ENCODE peak calls at places on chromosomes 3 and 15, in six cellular contexts. One of them, this sample, is unnamed. For H3K4me1, the result is how much of the 10 kb centered on the place peaks cover.

GRCh38 chr15:59160880-59161593 is 45.6 kb upstream of the LDHAL6B start:
- DNase-seq in NT2/D1: no peak
- DNase-seq in breast epithelium: no peak
- DNase-seq in heart left ventricle: no peak
- DNase-seq in transverse colon: no peak
- DNase-seq in sigmoid colon: no peak
- DNase-seq in this sample: no peak

GRCh38 chr3:21561472-21561871 is 189.5 kb downstream of the ZNF385D start:
- DNase-seq in heart left ventricle: no peak
- DNase-seq in breast epithelium: no peak
- DNase-seq in sigmoid colon: no peak
- DNase-seq in NT2/D1: no peak
- DNase-seq in transverse colon: no peak
- DNase-seq in this sample: no peak

GRCh38 chr3:149042766-149043386 is 43.5 kb downstream of the HLTF start:
- DNase-seq in heart left ventricle: no peak
- DNase-seq in transverse colon: no peak
- DNase-seq in NT2/D1: no peak
- DNase-seq in breast epithelium: no peak
- DNase-seq in sigmoid colon: no peak
- DNase-seq in this sample: no peak

GRCh38 chr3:192063570-192063969 is 602.6 kb downstream of the PYDC2 start:
- DNase-seq in NT2/D1: no peak
- DNase-seq in transverse colon: peak
- DNase-seq in sigmoid colon: no peak
- DNase-seq in breast epithelium: no peak
- DNase-seq in heart left ventricle: peak
- DNase-seq in this sample: no peak

GRCh38 chr3:45950131-45950530 is 6.9 kb downstream of the CXCR6 start:
- DNase-seq in transverse colon: no peak
- DNase-seq in breast epithelium: no peak
- DNase-seq in sigmoid colon: no peak
- DNase-seq in heart left ventricle: no peak
- DNase-seq in NT2/D1: no peak
- DNase-seq in this sample: no peak

GRCh38 chr15:30954674-30955073 is 36.8 kb downstream of the MTMR10 start:
- DNase-seq in transverse colon: no peak
- DNase-seq in breast epithelium: no peak
- DNase-seq in heart left ventricle: no peak
- DNase-seq in sigmoid colon: no peak
- DNase-seq in NT2/D1: no peak
- DNase-seq in this sample: no peak

GRCh38 chr3:33921608-33922007 is 123.2 kb downstream of the PDCD6IP start:
- DNase-seq in transverse colon: no peak
- DNase-seq in sigmoid colon: no peak
- DNase-seq in heart left ventricle: no peak
- DNase-seq in NT2/D1: no peak
- DNase-seq in breast epithelium: no peak
- DNase-seq in this sample: no peak

GRCh38 chr15:101322849-101323477 is 27.9 kb upstream of the SNRPA1 start:
- DNase-seq in transverse colon: no peak
- DNase-seq in heart left ventricle: no peak
- DNase-seq in breast epithelium: peak
- DNase-seq in sigmoid colon: no peak
- DNase-seq in NT2/D1: no peak
- DNase-seq in this sample: no peak

GRCh38 chr3:195196266-195196665 is 74.7 kb downstream of the XXYLT1 start:
- DNase-seq in breast epithelium: no peak
- DNase-seq in heart left ventricle: no peak
- DNase-seq in transverse colon: no peak
- DNase-seq in NT2/D1: no peak
- DNase-seq in sigmoid colon: peak
- DNase-seq in this sample: no peak

GRCh38 chr3:126607214-126607908 is 47.6 kb downstream of the TXNRD3 start:
- DNase-seq in sigmoid colon: no peak
- DNase-seq in transverse colon: no peak
- DNase-seq in heart left ventricle: no peak
- DNase-seq in NT2/D1: no peak
- DNase-seq in breast epithelium: no peak
- DNase-seq in this sample: peak

GRCh38 chr3:103906808-103907207 is 1459.9 kb upstream of the ALCAM start:
- DNase-seq in breast epithelium: no peak
- DNase-seq in transverse colon: no peak
- DNase-seq in sigmoid colon: no peak
- DNase-seq in heart left ventricle: no peak
- DNase-seq in NT2/D1: no peak
- DNase-seq in this sample: no peak

GRCh38 chr3:141164844-141165243 is 66.8 kb upstream of the PXYLP1 start:
- DNase-seq in sigmoid colon: no peak
- DNase-seq in breast epithelium: no peak
- DNase-seq in transverse colon: no peak
- DNase-seq in NT2/D1: no peak
- DNase-seq in heart left ventricle: no peak
- DNase-seq in this sample: no peak

GRCh38 chr3:123941150-123941941 is 19.7 kb downstream of the CCDC14 start:
- DNase-seq in transverse colon: no peak
- DNase-seq in NT2/D1: no peak
- DNase-seq in breast epithelium: no peak
- DNase-seq in heart left ventricle: no peak
- DNase-seq in sigmoid colon: no peak
- DNase-seq in this sample: no peak

GRCh38 chr3:148992027-148992634 is 791 bp downstream of the GYG1 start:
- DNase-seq in heart left ventricle: peak
- DNase-seq in sigmoid colon: peak
- DNase-seq in NT2/D1: no peak
- DNase-seq in transverse colon: peak
- DNase-seq in breast epithelium: no peak
- DNase-seq in this sample: no peak

GRCh38 chr15:70328137-70329115 is 230.7 kb upstream of the TLE3 start:
- DNase-seq in sigmoid colon: peak
- DNase-seq in breast epithelium: no peak
- DNase-seq in NT2/D1: no peak
- DNase-seq in transverse colon: peak
- DNase-seq in heart left ventricle: no peak
- DNase-seq in this sample: peak

DNA sequence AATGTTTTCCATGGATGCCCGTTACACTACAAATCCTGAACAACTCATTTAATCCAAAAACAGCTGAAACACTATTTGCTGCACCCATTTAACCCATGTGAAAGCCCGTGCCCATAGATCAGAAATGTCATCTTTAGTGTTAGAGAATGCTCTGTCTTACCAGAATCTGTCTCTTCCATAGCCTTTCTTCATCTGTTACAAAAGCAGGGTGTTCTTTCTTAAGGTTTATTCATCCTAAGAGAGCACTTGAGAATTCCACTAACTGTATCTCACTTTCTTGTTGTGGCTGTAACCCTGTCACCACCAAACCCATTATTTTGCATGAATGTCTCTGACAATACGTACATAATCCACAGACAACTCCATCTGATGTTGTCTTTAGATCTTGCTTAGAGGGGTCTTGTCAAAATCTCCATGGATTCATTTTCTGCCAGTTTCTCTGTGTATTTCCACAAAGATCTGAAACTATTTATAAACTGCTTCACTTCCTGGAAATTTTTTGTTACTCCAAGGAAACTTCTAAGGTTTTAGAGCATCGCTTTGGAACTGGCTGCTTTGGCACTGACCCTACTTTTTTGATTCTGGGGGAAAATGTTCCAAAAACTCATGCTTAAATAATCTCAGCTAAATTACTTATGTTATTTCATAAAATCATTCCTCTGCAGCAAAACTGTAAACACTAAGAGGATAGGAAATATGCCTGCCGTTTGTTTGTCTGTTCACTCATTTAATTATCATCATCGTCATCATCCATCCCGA is 167.8 kb upstream of the CCDC54 start:
- DNase-seq in breast epithelium: no peak
- DNase-seq in NT2/D1: no peak
- DNase-seq in sigmoid colon: no peak
- DNase-seq in heart left ventricle: no peak
- DNase-seq in transverse colon: no peak
- DNase-seq in this sample: no peak
- H3K4me1 ChIP-seq in breast epithelium: under half
- H3K4me1 ChIP-seq in NT2/D1: under half
- H3K4me1 ChIP-seq in sigmoid colon: under half
- H3K4me1 ChIP-seq in heart left ventricle: under half
- H3K4me1 ChIP-seq in transverse colon: under half
- H3K4me1 ChIP-seq in this sample: under half

GRCh38 chr3:134353171-134353825 is 20.9 kb downstream of the AMOTL2 start:
- DNase-seq in breast epithelium: no peak
- DNase-seq in transverse colon: no peak
- DNase-seq in heart left ventricle: peak
- DNase-seq in sigmoid colon: peak
- DNase-seq in NT2/D1: no peak
- DNase-seq in this sample: no peak

GRCh38 chr3:134354612-134355275 is 19.5 kb downstream of the AMOTL2 start:
- DNase-seq in NT2/D1: no peak
- DNase-seq in breast epithelium: no peak
- DNase-seq in transverse colon: no peak
- DNase-seq in heart left ventricle: peak
- DNase-seq in sigmoid colon: peak
- DNase-seq in this sample: no peak

GRCh38 chr3:134352031-134352671 is 22.1 kb downstream of the AMOTL2 start:
- DNase-seq in heart left ventricle: peak
- DNase-seq in sigmoid colon: peak
- DNase-seq in breast epithelium: no peak
- DNase-seq in NT2/D1: no peak
- DNase-seq in transverse colon: no peak
- DNase-seq in this sample: no peak

GRCh38 chr3:134355416-134355815 is 18.8 kb downstream of the AMOTL2 start:
- DNase-seq in breast epithelium: no peak
- DNase-seq in transverse colon: no peak
- DNase-seq in NT2/D1: no peak
- DNase-seq in heart left ventricle: peak
- DNase-seq in sigmoid colon: peak
- DNase-seq in this sample: no peak

DNA sequence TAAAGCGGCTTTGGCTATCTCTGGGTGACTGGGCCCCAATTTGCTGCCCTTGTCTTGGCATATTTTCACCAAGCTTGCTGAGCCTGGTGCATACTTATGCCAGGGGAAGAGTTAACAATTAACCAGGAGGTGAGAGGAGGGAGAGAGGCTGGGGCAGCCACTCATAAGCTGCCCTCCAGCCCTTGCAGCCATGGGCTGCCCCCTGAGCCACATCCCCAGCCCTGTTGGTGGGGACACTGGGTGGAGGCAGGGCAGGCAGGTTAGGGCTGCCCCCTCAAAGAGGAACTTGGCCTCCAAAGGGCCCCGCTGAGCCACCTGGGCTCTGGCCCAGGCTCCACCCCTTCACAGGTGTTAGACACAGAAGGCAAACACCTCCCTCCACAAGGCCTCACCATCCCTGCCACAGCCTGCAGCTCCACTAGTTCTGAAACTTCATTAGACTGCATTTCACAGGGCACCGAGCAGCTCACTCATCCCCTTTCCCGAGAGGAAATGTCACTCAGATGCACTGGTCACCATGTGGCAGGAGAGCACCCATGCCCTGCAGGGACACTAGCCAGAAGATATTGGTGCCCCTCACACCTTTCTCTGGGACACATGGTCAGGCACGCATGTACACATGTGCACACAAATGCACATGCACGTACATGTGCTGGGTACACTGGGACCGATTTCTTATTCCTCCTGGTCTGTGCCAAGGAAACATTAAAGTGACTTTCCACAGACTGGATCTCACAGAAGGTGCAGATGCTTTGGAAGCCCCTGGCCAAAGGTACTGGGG is 20.2 kb downstream of the AMOTL2 start:
- DNase-seq in NT2/D1: no peak
- DNase-seq in heart left ventricle: peak
- DNase-seq in sigmoid colon: peak
- DNase-seq in breast epithelium: no peak
- DNase-seq in transverse colon: peak
- DNase-seq in this sample: no peak
- H3K4me1 ChIP-seq in NT2/D1: under half
- H3K4me1 ChIP-seq in heart left ventricle: half or more
- H3K4me1 ChIP-seq in sigmoid colon: half or more
- H3K4me1 ChIP-seq in breast epithelium: under half
- H3K4me1 ChIP-seq in transverse colon: under half
- H3K4me1 ChIP-seq in this sample: under half

DNA sequence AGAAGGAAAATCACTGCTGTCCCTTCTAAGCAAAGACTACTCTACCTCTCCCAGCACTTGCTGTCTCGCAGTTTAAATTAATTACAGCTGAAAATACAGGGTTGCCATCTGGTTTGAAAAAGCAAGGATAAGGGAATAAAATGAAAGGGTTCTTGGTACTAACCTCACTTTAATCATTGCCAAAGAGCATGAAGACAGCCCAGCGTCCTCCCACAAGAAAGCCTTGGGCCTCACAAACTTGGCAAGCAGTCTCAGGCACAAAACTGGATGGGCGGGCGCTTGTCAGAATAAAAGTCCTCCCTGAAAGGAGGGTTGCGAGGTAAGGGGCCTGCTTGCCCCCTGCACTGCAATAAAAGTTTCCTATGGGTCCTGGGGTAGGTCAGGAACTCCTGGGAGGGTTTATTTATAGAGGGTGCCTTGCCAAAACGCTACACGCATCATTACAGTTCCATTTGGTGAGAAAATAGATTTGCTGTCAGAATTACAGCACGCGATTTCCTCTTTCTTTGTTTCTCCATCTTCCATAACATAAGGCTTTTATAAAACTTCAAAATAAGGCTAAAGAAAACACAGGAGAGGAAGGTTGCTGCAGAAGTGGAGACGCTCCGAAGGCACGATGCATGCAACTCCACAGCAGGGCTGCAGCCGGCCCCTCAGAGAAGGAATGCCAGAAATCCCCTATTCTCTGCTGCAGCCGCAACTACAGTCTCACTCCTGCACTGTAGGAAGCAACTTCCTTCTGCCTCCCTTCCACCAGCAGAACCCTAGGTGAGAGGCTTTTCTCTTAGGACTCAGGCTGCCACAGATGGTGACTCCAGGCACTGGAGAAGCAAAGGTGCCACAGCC is 61.4 kb downstream of the VGLL4 start:
- DNase-seq in sigmoid colon: peak
- DNase-seq in NT2/D1: no peak
- DNase-seq in heart left ventricle: peak
- DNase-seq in transverse colon: peak
- DNase-seq in breast epithelium: peak
- DNase-seq in this sample: peak
- H3K4me1 ChIP-seq in sigmoid colon: half or more
- H3K4me1 ChIP-seq in NT2/D1: under half
- H3K4me1 ChIP-seq in heart left ventricle: half or more
- H3K4me1 ChIP-seq in transverse colon: under half
- H3K4me1 ChIP-seq in breast epithelium: under half
- H3K4me1 ChIP-seq in this sample: under half

DNA sequence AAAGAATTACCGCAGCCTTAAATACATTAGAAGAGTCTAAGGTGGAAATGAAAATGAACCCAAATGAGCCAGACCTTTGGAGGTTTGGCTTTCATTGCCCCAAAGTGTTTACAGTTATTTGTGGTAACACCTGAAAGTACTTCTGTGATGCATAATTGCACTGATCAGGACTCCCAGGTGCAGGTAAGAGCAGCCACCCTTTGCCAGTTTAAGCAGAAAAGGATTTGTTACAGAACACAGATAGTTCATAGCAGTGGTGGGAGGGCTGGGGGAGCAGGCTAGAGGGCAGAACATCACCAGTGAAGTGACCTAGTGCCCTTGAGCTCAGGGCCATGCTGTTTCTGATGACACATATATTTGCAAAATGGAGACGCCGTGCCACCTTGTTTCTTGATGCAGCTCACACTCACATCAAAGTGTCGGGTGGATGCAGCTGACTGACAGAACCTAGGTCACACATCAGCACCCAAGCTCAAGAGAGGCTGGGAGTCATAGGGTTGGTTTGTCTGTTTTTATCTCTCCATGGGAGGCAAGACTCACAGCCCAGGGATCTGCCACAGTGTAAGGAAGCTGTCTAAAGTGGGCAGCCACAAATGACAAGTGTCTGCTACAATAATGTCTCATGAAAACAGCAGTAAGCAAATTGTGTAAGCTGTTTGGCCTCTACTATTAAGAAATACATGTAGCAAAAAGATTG is 49.1 kb downstream of the NEK11 start:
- DNase-seq in heart left ventricle: no peak
- DNase-seq in NT2/D1: no peak
- DNase-seq in transverse colon: peak
- DNase-seq in breast epithelium: no peak
- DNase-seq in sigmoid colon: no peak
- DNase-seq in this sample: no peak
- H3K4me1 ChIP-seq in heart left ventricle: under half
- H3K4me1 ChIP-seq in NT2/D1: under half
- H3K4me1 ChIP-seq in transverse colon: under half
- H3K4me1 ChIP-seq in breast epithelium: under half
- H3K4me1 ChIP-seq in sigmoid colon: under half
- H3K4me1 ChIP-seq in this sample: under half

This sample was measured in DND-41.